ENCODE peak calls at places on chromosomes 11 and 22, in eight cellular contexts. W is adrenal gland, X is IMR-90, E is breast epithelium, N is endothelial cell of umbilical vein, A is lower leg skin, P is heart left ventricle, H is prostate gland. B is an unnamed sample.

GRCh38 chr22:21736084-21736642 is 569 bp upstream of the YPEL1 start:
- DNase-seq in W (no peak), X (no peak), E (no peak), N (no peak), A (no peak), P (no peak), H (no peak), B (no peak)

GRCh38 chr22:27668828-27669797 is 132.4 kb downstream of the MN1 start:
- DNase-seq in W (peak), X (peak), E (no peak), N (peak), A (no peak), P (peak), H (no peak), B (peak)

GRCh38 chr11:16897460-16898061 is 116.7 kb downstream of the PLEKHA7 start:
- DNase-seq in W (no peak), X (no peak), E (no peak), N (peak), A (no peak), P (no peak), H (no peak), B (no peak)

GRCh38 chr11:117096140-117096972 is 1.9 kb downstream of the SIK3 start:
- DNase-seq in W (no peak), X (no peak), E (no peak), N (no peak), A (peak), P (no peak), H (no peak), B (no peak)

GRCh38 chr22:28711820-28712777 is 29.5 kb downstream of the CHEK2 start:
- DNase-seq in W (peak), X (peak), E (no peak), N (peak), A (no peak), P (no peak), H (no peak), B (peak)

GRCh38 chr22:44330727-44331660 is 18.2 kb upstream of the SHISAL1 start:
- DNase-seq in W (no peak), X (no peak), E (no peak), N (no peak), A (no peak), P (no peak), H (no peak), B (no peak)

GRCh38 chr22:22244337-22245250 is at the start of gene VPREB1:
- DNase-seq in W (no peak), X (no peak), E (no peak), N (no peak), A (peak), P (no peak), H (no peak), B (no peak)

GRCh38 chr11:74085542-74085892 is 76.6 kb upstream of the UCP3 start:
- DNase-seq in W (peak), X (peak), E (no peak), N (no peak), A (no peak), P (no peak), H (no peak), B (no peak)

GRCh38 chr11:100739636-100740035 is 52.5 kb downstream of the ARHGAP42 start:
- DNase-seq in W (no peak), X (peak), E (no peak), N (peak), A (no peak), P (peak), H (no peak), B (peak)

GRCh38 chr11:17542249-17542648 is 2.0 kb downstream of the USH1C start:
- DNase-seq in W (no peak), X (no peak), E (peak), N (no peak), A (no peak), P (no peak), H (no peak), B (no peak)

GRCh38 chr11:121559812-121560211 is 107.0 kb upstream of the SORL1-AS1 start:
- DNase-seq in W (no peak), X (no peak), E (no peak), N (no peak), A (no peak), P (no peak), H (no peak), B (no peak)

GRCh38 chr22:29199702-29200400 is 5.8 kb upstream of the EMID1 start:
- DNase-seq in W (no peak), X (no peak), E (no peak), N (no peak), A (no peak), P (no peak), H (no peak), B (no peak)

GRCh38 chr11:14756349-14756748 is 112.7 kb downstream of the PDE3B start:
- DNase-seq in W (no peak), X (no peak), E (no peak), N (no peak), A (no peak), P (no peak), H (no peak), B (no peak)

GRCh38 chr11:83008581-83008923 is 63.1 kb downstream of the RAB30 start:
- DNase-seq in W (no peak), X (peak), E (no peak), N (no peak), A (no peak), P (no peak), H (no peak), B (peak)

GRCh38 chr11:75403983-75404658 is 4.8 kb downstream of the RPS3 start:
- DNase-seq in W (no peak), X (no peak), E (no peak), N (no peak), A (no peak), P (no peak), H (no peak), B (no peak)

GRCh38 chr11:2525941-2526807 is 81.4 kb downstream of the KCNQ1 start:
- DNase-seq in W (peak), X (no peak), E (peak), N (no peak), A (peak), P (peak), H (no peak), B (no peak)

GRCh38 chr11:44784784-44785183 is 58.0 kb downstream of the TSPAN18 start:
- DNase-seq in W (no peak), X (no peak), E (no peak), N (no peak), A (no peak), P (no peak), H (no peak), B (no peak)

GRCh38 chr22:31093956-31094622 is 13.0 kb downstream of the SMTN start:
- DNase-seq in W (no peak), X (no peak), E (no peak), N (no peak), A (no peak), P (peak), H (no peak), B (no peak)

GRCh38 chr11:79173615-79174014 is 267.2 kb downstream of the TENM4 start:
- DNase-seq in W (no peak), X (peak), E (no peak), N (no peak), A (no peak), P (peak), H (no peak), B (peak)

GRCh38 chr11:95977534-95978174 is 53.7 kb upstream of the MTMR2 start:
- DNase-seq in W (no peak), X (peak), E (no peak), N (peak), A (no peak), P (no peak), H (no peak), B (peak)

GRCh38 chr11:57462597-57462996 is 2.3 kb downstream of the RTN4RL2 start:
- DNase-seq in W (no peak), X (no peak), E (no peak), N (no peak), A (no peak), P (no peak), H (no peak), B (no peak)

GRCh38 chr11:1167256-1167655 is 9.5 kb downstream of the MUC5AC start:
- DNase-seq in W (no peak), X (no peak), E (no peak), N (no peak), A (peak), P (no peak), H (no peak), B (no peak)

GRCh38 chr11:120182790-120183491 is 27.9 kb upstream of the OAF start:
- DNase-seq in W (peak), X (no peak), E (no peak), N (no peak), A (peak), P (peak), H (no peak), B (no peak)

GRCh38 chr11:15196704-15197103 is 82.0 kb downstream of the INSC start:
- DNase-seq in W (no peak), X (no peak), E (no peak), N (no peak), A (no peak), P (no peak), H (no peak), B (no peak)

GRCh38 chr22:44309137-44309536 is 3.6 kb downstream of the SHISAL1 start:
- DNase-seq in W (no peak), X (peak), E (no peak), N (peak), A (peak), P (no peak), H (no peak), B (peak)

GRCh38 chr22:31177420-31178162 is 17.6 kb downstream of the RNF185 start:
- DNase-seq in W (no peak), X (peak), E (no peak), N (no peak), A (no peak), P (no peak), H (peak), B (peak)

GRCh38 chr22:27541831-27542230 is 259.7 kb downstream of the MN1 start:
- DNase-seq in W (no peak), X (no peak), E (no peak), N (no peak), A (no peak), P (no peak), H (no peak), B (no peak)

GRCh38 chr11:95255523-95256165 is 24.6 kb upstream of the SESN3 start:
- DNase-seq in W (no peak), X (no peak), E (no peak), N (no peak), A (no peak), P (no peak), H (no peak), B (no peak)

GRCh38 chr11:69940246-69940610 is 121.0 kb upstream of the FGF3 start:
- DNase-seq in W (no peak), X (no peak), E (no peak), N (no peak), A (no peak), P (no peak), H (no peak), B (no peak)

GRCh38 chr22:26660961-26661578 is 3.7 kb downstream of the MIAT start:
- DNase-seq in W (no peak), X (no peak), E (no peak), N (no peak), A (no peak), P (no peak), H (no peak), B (no peak)

GRCh38 chr11:76888989-76889388 is 28.3 kb downstream of the ACER3 start:
- DNase-seq in W (no peak), X (peak), E (no peak), N (peak), A (no peak), P (no peak), H (no peak), B (no peak)

GRCh38 chr22:21000215-21000986 is 1.5 kb downstream of the THAP7 start:
- DNase-seq in W (no peak), X (no peak), E (no peak), N (no peak), A (no peak), P (peak), H (no peak), B (no peak)

GRCh38 chr11:102478660-102479245 is 26.2 kb upstream of the TMEM123 start:
- DNase-seq in W (no peak), X (no peak), E (no peak), N (no peak), A (no peak), P (no peak), H (no peak), B (no peak)

GRCh38 chr11:102479733-102480132 is 27.2 kb upstream of the TMEM123 start:
- DNase-seq in W (no peak), X (no peak), E (no peak), N (no peak), A (no peak), P (no peak), H (no peak), B (no peak)

GRCh38 chr11:102473543-102473942 is 21.0 kb upstream of the TMEM123 start:
- DNase-seq in W (no peak), X (no peak), E (no peak), N (no peak), A (no peak), P (no peak), H (no peak), B (no peak)

GRCh38 chr11:102476069-102476468 is 23.5 kb upstream of the TMEM123 start:
- DNase-seq in W (no peak), X (peak), E (no peak), N (no peak), A (no peak), P (no peak), H (no peak), B (no peak)

GRCh38 chr11:102476812-102477211 is 24.2 kb upstream of the TMEM123 start:
- DNase-seq in W (no peak), X (peak), E (no peak), N (peak), A (no peak), P (no peak), H (peak), B (no peak)
- TF ChIP-seq POLR2A in W (no peak), X (no peak), E (no peak), N (no peak), A (no peak), P (no peak), H (no peak), B (no peak)

GRCh38 chr22:39144101-39144815 is 8.2 kb downstream of the CBX7 start:
- DNase-seq in W (peak), X (peak), E (no peak), N (no peak), A (no peak), P (peak), H (no peak), B (peak)
- TF ChIP-seq POLR2A in W (no peak), X (no peak), E (no peak), N (no peak), A (no peak), P (no peak), H (peak), B (no peak)

GRCh38 chr22:18070041-18070440 is 7.7 kb upstream of the PEX26 start:
- DNase-seq in W (no peak), X (no peak), E (no peak), N (no peak), A (no peak), P (no peak), H (no peak), B (no peak)

GRCh38 chr22:18068381-18068988 is 9.3 kb upstream of the PEX26 start:
- DNase-seq in W (no peak), X (peak), E (no peak), N (no peak), A (no peak), P (peak), H (no peak), B (no peak)

GRCh38 chr22:18068991-18069390 is 8.8 kb upstream of the PEX26 start:
- DNase-seq in W (no peak), X (no peak), E (no peak), N (no peak), A (no peak), P (no peak), H (no peak), B (no peak)

GRCh38 chr22:18071968-18072310 is 5.9 kb upstream of the PEX26 start:
- DNase-seq in W (no peak), X (no peak), E (no peak), N (no peak), A (no peak), P (no peak), H (no peak), B (no peak)

GRCh38 chr22:18070556-18071306 is 7.1 kb upstream of the PEX26 start:
- DNase-seq in W (no peak), X (no peak), E (no peak), N (no peak), A (no peak), P (no peak), H (peak), B (no peak)
- TF ChIP-seq POLR2A in W (no peak), X (no peak), E (no peak), N (no peak), A (no peak), P (no peak), H (no peak), B (no peak)

GRCh38 chr11:62908468-62909072 is 12.6 kb downstream of the CHRM1 start:
- DNase-seq in W (no peak), X (no peak), E (no peak), N (no peak), A (no peak), P (no peak), H (peak), B (no peak)
- TF ChIP-seq POLR2A in W (no peak), X (no peak), E (no peak), N (no peak), A (no peak), P (no peak), H (no peak), B (no peak)

DNA sequence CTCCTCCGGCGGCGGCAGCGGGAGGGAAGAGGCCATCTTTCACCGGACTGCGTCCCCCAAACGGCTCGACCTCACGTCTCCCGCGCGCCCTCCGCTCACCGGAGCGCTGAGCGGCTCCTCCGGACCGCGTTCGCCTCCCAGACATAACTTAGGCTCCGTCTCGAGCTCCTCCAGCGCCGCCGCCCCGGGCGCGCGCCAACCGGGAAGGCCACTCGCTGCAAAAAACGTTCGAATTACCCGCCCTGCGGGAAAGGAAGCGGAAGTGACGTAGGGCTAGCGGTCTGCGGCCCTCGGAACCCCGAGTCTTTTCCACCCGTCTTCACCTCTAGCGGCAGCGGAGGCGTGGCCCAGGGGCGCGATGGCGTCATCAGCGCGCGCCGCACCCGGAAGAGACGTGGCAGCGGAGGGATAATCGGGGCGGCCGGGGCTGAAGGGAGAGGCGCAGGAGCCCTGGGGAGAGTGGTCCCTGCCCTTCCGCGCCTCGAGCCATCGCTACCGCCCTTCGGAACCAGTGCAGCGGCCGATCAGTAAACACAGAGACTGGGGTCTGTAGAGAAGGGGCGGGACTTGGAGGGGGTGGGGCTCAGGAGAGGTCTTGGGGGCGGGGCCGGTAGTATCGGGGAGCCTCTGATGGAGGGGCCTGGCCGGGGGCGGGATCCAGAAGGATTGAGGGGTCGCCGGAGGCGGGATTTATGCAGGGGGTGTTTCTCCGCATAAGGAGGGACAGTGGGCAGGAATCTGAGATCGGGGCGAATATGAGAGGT is at the start of the genes CDCA5 and ZFPL1:
- DNase-seq in W (peak), X (peak), E (peak), N (peak), A (peak), P (peak), H (peak), B (peak)
- TF ChIP-seq POLR2A in W (peak), X (peak), E (peak), N (no peak), A (peak), P (no peak), H (peak), B (peak)

GRCh38 chr11:118531597-118532084 is 649 bp downstream of the TMEM25 start:
- DNase-seq in W (no peak), X (no peak), E (no peak), N (no peak), A (no peak), P (no peak), H (no peak), B (no peak)

GRCh38 chr11:118528511-118528910 is 1.2 kb downstream of the TTC36 start:
- DNase-seq in W (no peak), X (no peak), E (no peak), N (no peak), A (no peak), P (no peak), H (no peak), B (no peak)

GRCh38 chr11:118530180-118530682 is 761 bp upstream of the TMEM25 start:
- DNase-seq in W (no peak), X (peak), E (no peak), N (peak), A (no peak), P (no peak), H (peak), B (no peak)

GRCh38 chr11:118530683-118531596 is at the start of gene TMEM25:
- DNase-seq in W (peak), X (peak), E (peak), N (peak), A (peak), P (peak), H (peak), B (no peak)

DNA sequence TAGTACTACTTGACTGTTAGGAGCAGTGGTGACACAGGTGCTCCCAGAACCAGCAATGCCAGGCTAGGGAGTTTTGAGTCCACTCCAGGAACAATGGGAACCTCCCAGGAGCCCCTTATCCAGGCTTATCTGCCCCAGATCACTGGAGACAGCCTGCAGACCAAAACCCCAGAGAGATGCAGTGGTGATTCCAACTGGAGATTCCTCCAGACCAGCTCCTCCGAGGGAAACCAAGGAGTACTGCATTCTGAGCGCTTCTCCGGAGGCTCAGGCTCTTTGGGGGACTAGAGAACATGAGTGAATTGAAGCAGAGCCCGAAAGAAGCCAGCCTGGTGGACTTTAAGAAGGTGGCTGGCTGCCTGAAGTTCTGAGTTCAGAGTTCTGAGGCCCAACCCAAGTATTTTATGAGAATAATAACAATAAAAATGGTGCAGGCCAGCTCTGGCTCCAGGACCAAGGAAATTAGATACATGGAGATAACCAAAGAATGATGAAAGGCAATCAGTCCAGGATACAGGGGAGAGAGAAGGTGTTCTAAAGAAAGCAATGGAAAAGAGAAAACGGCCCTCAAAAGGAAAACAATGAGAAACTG is 1.3 kb upstream of the TMEM25 start:
- DNase-seq in W (no peak), X (no peak), E (no peak), N (no peak), A (no peak), P (no peak), H (no peak), B (no peak)
- TF ChIP-seq POLR2A in W (no peak), X (no peak), E (no peak), N (no peak), A (no peak), P (no peak), H (no peak), B (no peak)

B was measured in H54.